ENCODE peak calls at places on chromosomes 16 and 17, in ten cellular contexts. One of them, this sample, is unnamed.

GRCh38 chr17:50605434-50605833 is 29.2 kb upstream of the ABCC3 start:
- DNase-seq in choroid plexus epithelial cell: no peak
- DNase-seq in stimulated activated CD4-positive, alpha-beta T cell treated with anti-CD3 and anti-CD28 coated beads, Interleukin-1b, Interleukin-23, amount 100 ng/mL, for 24 hours: no peak
- DNase-seq in T-helper 17 cell: no peak
- DNase-seq in substantia nigra: no peak
- DNase-seq in HAP-1: no peak
- DNase-seq in LoVo: no peak
- DNase-seq in cerebellar nuclear complex: no peak
- DNase-seq in activated CD4-positive, alpha-beta T cell treated with anti-CD3 and anti-CD28 coated beads for 24 hours: no peak
- DNase-seq in tibial nerve: no peak
- DNase-seq in this sample: no peak

GRCh38 chr16:88430524-88431446 is 22.3 kb upstream of the ZFPM1 start:
- DNase-seq in activated CD4-positive, alpha-beta T cell treated with anti-CD3 and anti-CD28 coated beads for 24 hours: no peak
- DNase-seq in T-helper 17 cell: peak
- DNase-seq in choroid plexus epithelial cell: peak
- DNase-seq in LoVo: no peak
- DNase-seq in stimulated activated CD4-positive, alpha-beta T cell treated with anti-CD3 and anti-CD28 coated beads, Interleukin-1b, Interleukin-23, amount 100 ng/mL, for 24 hours: no peak
- DNase-seq in tibial nerve: no peak
- DNase-seq in cerebellar nuclear complex: no peak
- DNase-seq in substantia nigra: no peak
- DNase-seq in HAP-1: no peak
- DNase-seq in this sample: peak

GRCh38 chr16:49557070-49557446 is 183.5 kb downstream of the C16orf78 start:
- DNase-seq in cerebellar nuclear complex: no peak
- DNase-seq in LoVo: no peak
- DNase-seq in HAP-1: peak
- DNase-seq in tibial nerve: no peak
- DNase-seq in substantia nigra: peak
- DNase-seq in T-helper 17 cell: no peak
- DNase-seq in stimulated activated CD4-positive, alpha-beta T cell treated with anti-CD3 and anti-CD28 coated beads, Interleukin-1b, Interleukin-23, amount 100 ng/mL, for 24 hours: no peak
- DNase-seq in activated CD4-positive, alpha-beta T cell treated with anti-CD3 and anti-CD28 coated beads for 24 hours: no peak
- DNase-seq in choroid plexus epithelial cell: no peak
- DNase-seq in this sample: no peak

GRCh38 chr17:79890706-79891105 is 51.5 kb upstream of the CBX4 start:
- DNase-seq in LoVo: no peak
- DNase-seq in tibial nerve: no peak
- DNase-seq in HAP-1: no peak
- DNase-seq in activated CD4-positive, alpha-beta T cell treated with anti-CD3 and anti-CD28 coated beads for 24 hours: no peak
- DNase-seq in choroid plexus epithelial cell: no peak
- DNase-seq in cerebellar nuclear complex: no peak
- DNase-seq in substantia nigra: no peak
- DNase-seq in stimulated activated CD4-positive, alpha-beta T cell treated with anti-CD3 and anti-CD28 coated beads, Interleukin-1b, Interleukin-23, amount 100 ng/mL, for 24 hours: no peak
- DNase-seq in T-helper 17 cell: no peak
- DNase-seq in this sample: no peak

GRCh38 chr17:50129303-50129945 is 536 bp downstream of the SAMD14 start:
- DNase-seq in tibial nerve: no peak
- DNase-seq in T-helper 17 cell: peak
- DNase-seq in LoVo: no peak
- DNase-seq in HAP-1: no peak
- DNase-seq in cerebellar nuclear complex: no peak
- DNase-seq in stimulated activated CD4-positive, alpha-beta T cell treated with anti-CD3 and anti-CD28 coated beads, Interleukin-1b, Interleukin-23, amount 100 ng/mL, for 24 hours: no peak
- DNase-seq in substantia nigra: no peak
- DNase-seq in choroid plexus epithelial cell: peak
- DNase-seq in activated CD4-positive, alpha-beta T cell treated with anti-CD3 and anti-CD28 coated beads for 24 hours: no peak
- DNase-seq in this sample: no peak

GRCh38 chr17:63999680-64000531 is 1.8 kb downstream of the PRR29 start:
- DNase-seq in tibial nerve: no peak
- DNase-seq in substantia nigra: no peak
- DNase-seq in activated CD4-positive, alpha-beta T cell treated with anti-CD3 and anti-CD28 coated beads for 24 hours: no peak
- DNase-seq in choroid plexus epithelial cell: no peak
- DNase-seq in T-helper 17 cell: no peak
- DNase-seq in stimulated activated CD4-positive, alpha-beta T cell treated with anti-CD3 and anti-CD28 coated beads, Interleukin-1b, Interleukin-23, amount 100 ng/mL, for 24 hours: no peak
- DNase-seq in cerebellar nuclear complex: no peak
- DNase-seq in HAP-1: no peak
- DNase-seq in LoVo: no peak
- DNase-seq in this sample: no peak

GRCh38 chr16:54090602-54091001 is 196.0 kb downstream of the IRX3 start:
- DNase-seq in T-helper 17 cell: no peak
- DNase-seq in activated CD4-positive, alpha-beta T cell treated with anti-CD3 and anti-CD28 coated beads for 24 hours: no peak
- DNase-seq in stimulated activated CD4-positive, alpha-beta T cell treated with anti-CD3 and anti-CD28 coated beads, Interleukin-1b, Interleukin-23, amount 100 ng/mL, for 24 hours: no peak
- DNase-seq in choroid plexus epithelial cell: no peak
- DNase-seq in tibial nerve: no peak
- DNase-seq in HAP-1: no peak
- DNase-seq in substantia nigra: no peak
- DNase-seq in LoVo: no peak
- DNase-seq in cerebellar nuclear complex: no peak
- DNase-seq in this sample: no peak

GRCh38 chr16:10970065-10970464 is 25.7 kb downstream of the CLEC16A start:
- DNase-seq in LoVo: no peak
- DNase-seq in HAP-1: no peak
- DNase-seq in cerebellar nuclear complex: no peak
- DNase-seq in tibial nerve: no peak
- DNase-seq in activated CD4-positive, alpha-beta T cell treated with anti-CD3 and anti-CD28 coated beads for 24 hours: no peak
- DNase-seq in choroid plexus epithelial cell: no peak
- DNase-seq in substantia nigra: no peak
- DNase-seq in stimulated activated CD4-positive, alpha-beta T cell treated with anti-CD3 and anti-CD28 coated beads, Interleukin-1b, Interleukin-23, amount 100 ng/mL, for 24 hours: no peak
- DNase-seq in T-helper 17 cell: no peak
- DNase-seq in this sample: no peak

GRCh38 chr17:43905400-43905984 is 1.8 kb downstream of the MPP2 start:
- DNase-seq in substantia nigra: peak
- DNase-seq in HAP-1: no peak
- DNase-seq in cerebellar nuclear complex: no peak
- DNase-seq in choroid plexus epithelial cell: no peak
- DNase-seq in tibial nerve: no peak
- DNase-seq in stimulated activated CD4-positive, alpha-beta T cell treated with anti-CD3 and anti-CD28 coated beads, Interleukin-1b, Interleukin-23, amount 100 ng/mL, for 24 hours: no peak
- DNase-seq in activated CD4-positive, alpha-beta T cell treated with anti-CD3 and anti-CD28 coated beads for 24 hours: no peak
- DNase-seq in T-helper 17 cell: no peak
- DNase-seq in LoVo: no peak
- DNase-seq in this sample: no peak

GRCh38 chr16:86044241-86044671 is 145.3 kb downstream of the IRF8 start:
- DNase-seq in activated CD4-positive, alpha-beta T cell treated with anti-CD3 and anti-CD28 coated beads for 24 hours: peak
- DNase-seq in cerebellar nuclear complex: no peak
- DNase-seq in choroid plexus epithelial cell: peak
- DNase-seq in T-helper 17 cell: no peak
- DNase-seq in LoVo: peak
- DNase-seq in HAP-1: no peak
- DNase-seq in tibial nerve: no peak
- DNase-seq in stimulated activated CD4-positive, alpha-beta T cell treated with anti-CD3 and anti-CD28 coated beads, Interleukin-1b, Interleukin-23, amount 100 ng/mL, for 24 hours: peak
- DNase-seq in substantia nigra: no peak
- DNase-seq in this sample: peak

GRCh38 chr17:28404812-28405570 is 1.0 kb downstream of the SLC46A1 start:
- DNase-seq in choroid plexus epithelial cell: no peak
- DNase-seq in T-helper 17 cell: no peak
- DNase-seq in substantia nigra: no peak
- DNase-seq in tibial nerve: no peak
- DNase-seq in LoVo: no peak
- DNase-seq in activated CD4-positive, alpha-beta T cell treated with anti-CD3 and anti-CD28 coated beads for 24 hours: no peak
- DNase-seq in cerebellar nuclear complex: no peak
- DNase-seq in HAP-1: no peak
- DNase-seq in stimulated activated CD4-positive, alpha-beta T cell treated with anti-CD3 and anti-CD28 coated beads, Interleukin-1b, Interleukin-23, amount 100 ng/mL, for 24 hours: no peak
- DNase-seq in this sample: no peak

GRCh38 chr16:50207652-50208051 is 54.5 kb downstream of the TENT4B start:
- DNase-seq in cerebellar nuclear complex: no peak
- DNase-seq in LoVo: no peak
- DNase-seq in substantia nigra: no peak
- DNase-seq in T-helper 17 cell: no peak
- DNase-seq in HAP-1: no peak
- DNase-seq in choroid plexus epithelial cell: peak
- DNase-seq in activated CD4-positive, alpha-beta T cell treated with anti-CD3 and anti-CD28 coated beads for 24 hours: no peak
- DNase-seq in stimulated activated CD4-positive, alpha-beta T cell treated with anti-CD3 and anti-CD28 coated beads, Interleukin-1b, Interleukin-23, amount 100 ng/mL, for 24 hours: no peak
- DNase-seq in tibial nerve: no peak
- DNase-seq in this sample: no peak

GRCh38 chr17:62653831-62654829 is 26.7 kb downstream of the MRC2 start:
- DNase-seq in LoVo: no peak
- DNase-seq in activated CD4-positive, alpha-beta T cell treated with anti-CD3 and anti-CD28 coated beads for 24 hours: no peak
- DNase-seq in HAP-1: no peak
- DNase-seq in stimulated activated CD4-positive, alpha-beta T cell treated with anti-CD3 and anti-CD28 coated beads, Interleukin-1b, Interleukin-23, amount 100 ng/mL, for 24 hours: no peak
- DNase-seq in cerebellar nuclear complex: no peak
- DNase-seq in choroid plexus epithelial cell: peak
- DNase-seq in substantia nigra: no peak
- DNase-seq in tibial nerve: peak
- DNase-seq in T-helper 17 cell: no peak
- DNase-seq in this sample: no peak

GRCh38 chr16:11708421-11708820 is 34.2 kb downstream of the TXNDC11 start:
- DNase-seq in choroid plexus epithelial cell: peak
- DNase-seq in tibial nerve: no peak
- DNase-seq in stimulated activated CD4-positive, alpha-beta T cell treated with anti-CD3 and anti-CD28 coated beads, Interleukin-1b, Interleukin-23, amount 100 ng/mL, for 24 hours: no peak
- DNase-seq in HAP-1: no peak
- DNase-seq in LoVo: no peak
- DNase-seq in substantia nigra: no peak
- DNase-seq in cerebellar nuclear complex: no peak
- DNase-seq in T-helper 17 cell: no peak
- DNase-seq in activated CD4-positive, alpha-beta T cell treated with anti-CD3 and anti-CD28 coated beads for 24 hours: no peak
- DNase-seq in this sample: no peak

GRCh38 chr17:76912585-76912984 is 44.4 kb downstream of the MGAT5B start:
- DNase-seq in cerebellar nuclear complex: no peak
- DNase-seq in substantia nigra: no peak
- DNase-seq in choroid plexus epithelial cell: no peak
- DNase-seq in HAP-1: no peak
- DNase-seq in T-helper 17 cell: no peak
- DNase-seq in LoVo: no peak
- DNase-seq in tibial nerve: no peak
- DNase-seq in activated CD4-positive, alpha-beta T cell treated with anti-CD3 and anti-CD28 coated beads for 24 hours: no peak
- DNase-seq in stimulated activated CD4-positive, alpha-beta T cell treated with anti-CD3 and anti-CD28 coated beads, Interleukin-1b, Interleukin-23, amount 100 ng/mL, for 24 hours: no peak
- DNase-seq in this sample: no peak

GRCh38 chr17:74877592-74878543 is 5.1 kb upstream of the FDXR start:
- DNase-seq in cerebellar nuclear complex: no peak
- DNase-seq in stimulated activated CD4-positive, alpha-beta T cell treated with anti-CD3 and anti-CD28 coated beads, Interleukin-1b, Interleukin-23, amount 100 ng/mL, for 24 hours: no peak
- DNase-seq in HAP-1: no peak
- DNase-seq in substantia nigra: no peak
- DNase-seq in activated CD4-positive, alpha-beta T cell treated with anti-CD3 and anti-CD28 coated beads for 24 hours: no peak
- DNase-seq in tibial nerve: no peak
- DNase-seq in choroid plexus epithelial cell: no peak
- DNase-seq in LoVo: peak
- DNase-seq in T-helper 17 cell: no peak
- DNase-seq in this sample: no peak

GRCh38 chr17:81440511-81441244 is 45.4 kb downstream of the BAHCC1 start:
- DNase-seq in HAP-1: peak
- DNase-seq in T-helper 17 cell: no peak
- DNase-seq in substantia nigra: no peak
- DNase-seq in tibial nerve: no peak
- DNase-seq in activated CD4-positive, alpha-beta T cell treated with anti-CD3 and anti-CD28 coated beads for 24 hours: no peak
- DNase-seq in LoVo: no peak
- DNase-seq in cerebellar nuclear complex: no peak
- DNase-seq in choroid plexus epithelial cell: no peak
- DNase-seq in stimulated activated CD4-positive, alpha-beta T cell treated with anti-CD3 and anti-CD28 coated beads, Interleukin-1b, Interleukin-23, amount 100 ng/mL, for 24 hours: no peak
- DNase-seq in this sample: no peak

GRCh38 chr16:29820730-29821662 is 734 bp downstream of the MVP start:
- DNase-seq in stimulated activated CD4-positive, alpha-beta T cell treated with anti-CD3 and anti-CD28 coated beads, Interleukin-1b, Interleukin-23, amount 100 ng/mL, for 24 hours: no peak
- DNase-seq in cerebellar nuclear complex: no peak
- DNase-seq in T-helper 17 cell: peak
- DNase-seq in substantia nigra: no peak
- DNase-seq in activated CD4-positive, alpha-beta T cell treated with anti-CD3 and anti-CD28 coated beads for 24 hours: no peak
- DNase-seq in choroid plexus epithelial cell: peak
- DNase-seq in tibial nerve: no peak
- DNase-seq in HAP-1: no peak
- DNase-seq in LoVo: peak
- DNase-seq in this sample: peak

GRCh38 chr17:55726440-55726839 is 3.8 kb upstream of the TMEM100 start:
- DNase-seq in T-helper 17 cell: no peak
- DNase-seq in activated CD4-positive, alpha-beta T cell treated with anti-CD3 and anti-CD28 coated beads for 24 hours: no peak
- DNase-seq in tibial nerve: peak
- DNase-seq in LoVo: peak
- DNase-seq in cerebellar nuclear complex: no peak
- DNase-seq in substantia nigra: no peak
- DNase-seq in HAP-1: no peak
- DNase-seq in choroid plexus epithelial cell: peak
- DNase-seq in stimulated activated CD4-positive, alpha-beta T cell treated with anti-CD3 and anti-CD28 coated beads, Interleukin-1b, Interleukin-23, amount 100 ng/mL, for 24 hours: no peak
- DNase-seq in this sample: no peak

GRCh38 chr17:31310877-31311276 is 3.0 kb downstream of the EVI2B start:
- DNase-seq in cerebellar nuclear complex: no peak
- DNase-seq in LoVo: no peak
- DNase-seq in substantia nigra: no peak
- DNase-seq in tibial nerve: no peak
- DNase-seq in stimulated activated CD4-positive, alpha-beta T cell treated with anti-CD3 and anti-CD28 coated beads, Interleukin-1b, Interleukin-23, amount 100 ng/mL, for 24 hours: no peak
- DNase-seq in T-helper 17 cell: no peak
- DNase-seq in activated CD4-positive, alpha-beta T cell treated with anti-CD3 and anti-CD28 coated beads for 24 hours: no peak
- DNase-seq in choroid plexus epithelial cell: no peak
- DNase-seq in HAP-1: no peak
- DNase-seq in this sample: no peak

GRCh38 chr17:19331134-19331533 is 31.4 kb downstream of the B9D1 start:
- DNase-seq in T-helper 17 cell: no peak
- DNase-seq in stimulated activated CD4-positive, alpha-beta T cell treated with anti-CD3 and anti-CD28 coated beads, Interleukin-1b, Interleukin-23, amount 100 ng/mL, for 24 hours: no peak
- DNase-seq in cerebellar nuclear complex: no peak
- DNase-seq in choroid plexus epithelial cell: peak
- DNase-seq in tibial nerve: no peak
- DNase-seq in substantia nigra: no peak
- DNase-seq in HAP-1: no peak
- DNase-seq in activated CD4-positive, alpha-beta T cell treated with anti-CD3 and anti-CD28 coated beads for 24 hours: no peak
- DNase-seq in LoVo: no peak
- DNase-seq in this sample: no peak

GRCh38 chr17:57534863-57535651 is 210.0 kb downstream of the CCDC182 start:
- DNase-seq in cerebellar nuclear complex: no peak
- DNase-seq in T-helper 17 cell: no peak
- DNase-seq in substantia nigra: no peak
- DNase-seq in activated CD4-positive, alpha-beta T cell treated with anti-CD3 and anti-CD28 coated beads for 24 hours: no peak
- DNase-seq in HAP-1: no peak
- DNase-seq in stimulated activated CD4-positive, alpha-beta T cell treated with anti-CD3 and anti-CD28 coated beads, Interleukin-1b, Interleukin-23, amount 100 ng/mL, for 24 hours: no peak
- DNase-seq in choroid plexus epithelial cell: no peak
- DNase-seq in LoVo: peak
- DNase-seq in tibial nerve: no peak
- DNase-seq in this sample: no peak

GRCh38 chr17:44878627-44879221 is 20.5 kb downstream of the EFTUD2 start:
- DNase-seq in choroid plexus epithelial cell: peak
- DNase-seq in tibial nerve: no peak
- DNase-seq in activated CD4-positive, alpha-beta T cell treated with anti-CD3 and anti-CD28 coated beads for 24 hours: no peak
- DNase-seq in substantia nigra: no peak
- DNase-seq in HAP-1: peak
- DNase-seq in stimulated activated CD4-positive, alpha-beta T cell treated with anti-CD3 and anti-CD28 coated beads, Interleukin-1b, Interleukin-23, amount 100 ng/mL, for 24 hours: no peak
- DNase-seq in T-helper 17 cell: no peak
- DNase-seq in LoVo: no peak
- DNase-seq in cerebellar nuclear complex: peak
- DNase-seq in this sample: no peak

GRCh38 chr17:33242725-33243124 is 50.4 kb downstream of the ASIC2 start:
- DNase-seq in stimulated activated CD4-positive, alpha-beta T cell treated with anti-CD3 and anti-CD28 coated beads, Interleukin-1b, Interleukin-23, amount 100 ng/mL, for 24 hours: no peak
- DNase-seq in T-helper 17 cell: no peak
- DNase-seq in choroid plexus epithelial cell: no peak
- DNase-seq in HAP-1: no peak
- DNase-seq in tibial nerve: no peak
- DNase-seq in substantia nigra: no peak
- DNase-seq in cerebellar nuclear complex: no peak
- DNase-seq in activated CD4-positive, alpha-beta T cell treated with anti-CD3 and anti-CD28 coated beads for 24 hours: no peak
- DNase-seq in LoVo: no peak
- DNase-seq in this sample: no peak

GRCh38 chr17:72452286-72453173 is 331.7 kb downstream of the SOX9 start:
- DNase-seq in choroid plexus epithelial cell: no peak
- DNase-seq in activated CD4-positive, alpha-beta T cell treated with anti-CD3 and anti-CD28 coated beads for 24 hours: no peak
- DNase-seq in stimulated activated CD4-positive, alpha-beta T cell treated with anti-CD3 and anti-CD28 coated beads, Interleukin-1b, Interleukin-23, amount 100 ng/mL, for 24 hours: no peak
- DNase-seq in T-helper 17 cell: no peak
- DNase-seq in HAP-1: no peak
- DNase-seq in tibial nerve: no peak
- DNase-seq in LoVo: peak
- DNase-seq in cerebellar nuclear complex: no peak
- DNase-seq in substantia nigra: no peak
- DNase-seq in this sample: no peak

GRCh38 chr17:48724241-48725004 is 1.4 kb downstream of the PRAC2 start:
- DNase-seq in choroid plexus epithelial cell: peak
- DNase-seq in tibial nerve: peak
- DNase-seq in LoVo: peak
- DNase-seq in T-helper 17 cell: peak
- DNase-seq in activated CD4-positive, alpha-beta T cell treated with anti-CD3 and anti-CD28 coated beads for 24 hours: peak
- DNase-seq in substantia nigra: peak
- DNase-seq in cerebellar nuclear complex: no peak
- DNase-seq in stimulated activated CD4-positive, alpha-beta T cell treated with anti-CD3 and anti-CD28 coated beads, Interleukin-1b, Interleukin-23, amount 100 ng/mL, for 24 hours: peak
- DNase-seq in HAP-1: peak
- DNase-seq in this sample: peak

GRCh38 chr16:2224183-2224486 is 744 bp downstream of the E4F1 start:
- DNase-seq in tibial nerve: no peak
- DNase-seq in substantia nigra: no peak
- DNase-seq in activated CD4-positive, alpha-beta T cell treated with anti-CD3 and anti-CD28 coated beads for 24 hours: no peak
- DNase-seq in choroid plexus epithelial cell: peak
- DNase-seq in HAP-1: no peak
- DNase-seq in cerebellar nuclear complex: no peak
- DNase-seq in T-helper 17 cell: no peak
- DNase-seq in stimulated activated CD4-positive, alpha-beta T cell treated with anti-CD3 and anti-CD28 coated beads, Interleukin-1b, Interleukin-23, amount 100 ng/mL, for 24 hours: no peak
- DNase-seq in LoVo: no peak
- DNase-seq in this sample: no peak

GRCh38 chr17:2094891-2095535 is 40.1 kb downstream of the HIC1 start:
- DNase-seq in HAP-1: no peak
- DNase-seq in stimulated activated CD4-positive, alpha-beta T cell treated with anti-CD3 and anti-CD28 coated beads, Interleukin-1b, Interleukin-23, amount 100 ng/mL, for 24 hours: no peak
- DNase-seq in choroid plexus epithelial cell: peak
- DNase-seq in cerebellar nuclear complex: peak
- DNase-seq in substantia nigra: peak
- DNase-seq in activated CD4-positive, alpha-beta T cell treated with anti-CD3 and anti-CD28 coated beads for 24 hours: no peak
- DNase-seq in tibial nerve: no peak
- DNase-seq in T-helper 17 cell: no peak
- DNase-seq in LoVo: no peak
- DNase-seq in this sample: no peak

This sample was measured in stimulated activated effector memory CD8-positive, alpha-beta T cell treated with anti-CD3 and anti-CD28 coated beads, Interleukin-12 subunit alpha, Interleukin-12 subunit beta, amount 100 ng/mL, for 72 hours.